ENCODE peak calls at places on chromosome 6, in five cellular contexts. One of them, this sample, is unnamed.

GRCh38 chr6:83862776-83863471 is 3.4 kb downstream of the CYB5R4 start:
- DNase-seq in dorsolateral prefrontal cortex: no peak
- DNase-seq in heart left ventricle: no peak
- DNase-seq in IMR-90: peak; percentile 69
- DNase-seq in uterus: no peak
- DNase-seq in this sample: no peak

GRCh38 chr6:22361576-22361975 is 64.7 kb upstream of the PRL start:
- DNase-seq in dorsolateral prefrontal cortex: no peak
- DNase-seq in heart left ventricle: no peak
- DNase-seq in IMR-90: no peak
- DNase-seq in uterus: no peak
- DNase-seq in this sample: no peak

GRCh38 chr6:105569706-105570105 is 166.8 kb upstream of the PREP start:
- DNase-seq in dorsolateral prefrontal cortex: no peak
- DNase-seq in heart left ventricle: no peak
- DNase-seq in IMR-90: no peak
- DNase-seq in uterus: no peak
- DNase-seq in this sample: no peak

GRCh38 chr6:15575357-15576037 is 87.3 kb downstream of the DTNBP1 start:
- DNase-seq in dorsolateral prefrontal cortex: no peak
- DNase-seq in heart left ventricle: no peak
- DNase-seq in IMR-90: no peak
- DNase-seq in uterus: no peak
- DNase-seq in this sample: no peak

GRCh38 chr6:150878347-150879213 is 13.1 kb downstream of the MTHFD1L start:
- DNase-seq in dorsolateral prefrontal cortex: no peak
- DNase-seq in heart left ventricle: no peak
- DNase-seq in IMR-90: no peak
- DNase-seq in uterus: no peak
- DNase-seq in this sample: no peak

GRCh38 chr6:39791850-39792500 is at the start of gene DAAM2:
- DNase-seq in dorsolateral prefrontal cortex: no peak
- DNase-seq in heart left ventricle: peak; percentile 71
- DNase-seq in IMR-90: peak; percentile 41
- DNase-seq in uterus: peak; percentile 68
- DNase-seq in this sample: no peak

GRCh38 chr6:149888659-149889058 is 9.3 kb downstream of the RAET1E start:
- DNase-seq in dorsolateral prefrontal cortex: no peak
- DNase-seq in heart left ventricle: no peak
- DNase-seq in IMR-90: peak; percentile 54
- DNase-seq in uterus: no peak
- DNase-seq in this sample: no peak

GRCh38 chr6:145546265-145546664 is 189.1 kb downstream of the EPM2A start:
- DNase-seq in dorsolateral prefrontal cortex: no peak
- DNase-seq in heart left ventricle: no peak
- DNase-seq in IMR-90: no peak
- DNase-seq in uterus: no peak
- DNase-seq in this sample: no peak

GRCh38 chr6:108711831-108712230 is 136.4 kb upstream of the ARMC2 start:
- DNase-seq in dorsolateral prefrontal cortex: no peak
- DNase-seq in heart left ventricle: no peak
- DNase-seq in IMR-90: no peak
- DNase-seq in uterus: no peak
- DNase-seq in this sample: no peak

DNA sequence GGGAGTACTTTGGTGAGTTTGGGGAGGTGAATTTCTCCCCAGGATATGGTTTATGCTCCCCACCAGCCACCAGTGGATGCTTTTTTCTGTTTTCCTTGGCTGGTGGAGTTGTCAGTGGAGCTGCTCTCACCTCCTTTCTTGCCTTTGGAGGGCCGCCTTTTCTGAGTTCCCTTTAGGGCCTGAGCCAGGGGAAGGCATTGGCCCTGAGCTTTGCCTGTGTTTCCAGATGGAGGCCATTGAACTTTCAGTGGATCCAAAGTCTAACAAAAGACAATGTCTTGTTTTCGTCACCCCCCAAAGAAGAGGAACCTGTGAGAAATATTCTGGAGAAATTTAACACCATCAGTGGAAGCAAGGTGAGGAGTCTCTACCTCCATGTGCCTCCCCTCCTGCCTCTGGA is 4.4 kb upstream of the TMEM14A start:
- DNase-seq in dorsolateral prefrontal cortex: no peak
- DNase-seq in heart left ventricle: no peak
- DNase-seq in IMR-90: no peak
- DNase-seq in uterus: no peak
- DNase-seq in this sample: no peak
- H3K4me3 ChIP-seq in dorsolateral prefrontal cortex: no peak overlapping the region
- H3K4me3 ChIP-seq in heart left ventricle: no peak overlapping the region
- H3K4me3 ChIP-seq in IMR-90: no peak overlapping the region
- H3K4me3 ChIP-seq in uterus: no peak overlapping the region
- H3K4me3 ChIP-seq in this sample: no peak overlapping the region

GRCh38 chr6:63245908-63246307 is 34.6 kb downstream of the FKBP1C start:
- DNase-seq in dorsolateral prefrontal cortex: no peak
- DNase-seq in heart left ventricle: no peak
- DNase-seq in IMR-90: no peak
- DNase-seq in uterus: no peak
- DNase-seq in this sample: no peak
- TF ChIP-seq CTCF in dorsolateral prefrontal cortex: no peak
- TF ChIP-seq CTCF in heart left ventricle: no peak
- TF ChIP-seq CTCF in IMR-90: no peak
- TF ChIP-seq CTCF in uterus: no peak
- TF ChIP-seq CTCF in this sample: no peak

DNA sequence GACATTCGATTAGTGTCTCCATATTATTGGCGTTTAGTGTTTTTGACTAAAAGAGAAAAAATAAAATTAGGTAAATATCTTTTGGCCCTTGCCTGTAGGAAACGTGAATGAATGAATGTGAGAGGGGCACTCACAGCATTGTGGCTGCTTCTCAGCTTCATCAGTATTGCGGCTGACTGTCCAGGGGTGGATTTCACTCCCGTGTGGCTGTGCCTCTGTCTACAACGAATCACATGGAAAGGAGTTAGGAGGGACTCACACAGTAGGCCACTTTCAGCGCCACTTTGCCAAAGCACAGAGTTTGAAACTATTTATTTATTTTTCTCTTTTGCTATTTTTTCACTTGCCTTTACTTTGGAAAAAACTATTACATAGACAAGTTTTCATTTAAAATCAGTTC is 805 bp downstream of the TAGAP start:
- DNase-seq in dorsolateral prefrontal cortex: no peak
- DNase-seq in heart left ventricle: no peak
- DNase-seq in IMR-90: no peak
- DNase-seq in uterus: no peak
- DNase-seq in this sample: no peak
- H3K27me3 ChIP-seq in dorsolateral prefrontal cortex: no peaks in the 10 kb centered on the region
- H3K27me3 ChIP-seq in heart left ventricle: no peaks in the 10 kb centered on the region
- H3K27me3 ChIP-seq in IMR-90: peaks cover 50% of the 10 kb centered on the region
- H3K27me3 ChIP-seq in uterus: no peaks in the 10 kb centered on the region
- H3K27me3 ChIP-seq in this sample: peaks cover 6% of the 10 kb centered on the region

GRCh38 chr6:157510329-157511188 is 129.6 kb downstream of the ZDHHC14 start:
- DNase-seq in dorsolateral prefrontal cortex: no peak
- DNase-seq in heart left ventricle: no peak
- DNase-seq in IMR-90: no peak
- DNase-seq in uterus: no peak
- DNase-seq in this sample: no peak
- H3K4me3 ChIP-seq in dorsolateral prefrontal cortex: no peak overlapping the region
- H3K4me3 ChIP-seq in heart left ventricle: no peak overlapping the region
- H3K4me3 ChIP-seq in IMR-90: no peak overlapping the region
- H3K4me3 ChIP-seq in uterus: no peak overlapping the region
- H3K4me3 ChIP-seq in this sample: no peak overlapping the region

GRCh38 chr6:46219661-46220060 is 48.9 kb upstream of the ENPP5 start:
- DNase-seq in dorsolateral prefrontal cortex: no peak
- DNase-seq in heart left ventricle: no peak
- DNase-seq in IMR-90: no peak
- DNase-seq in uterus: no peak
- DNase-seq in this sample: no peak

GRCh38 chr6:46222286-46222685 is 51.5 kb upstream of the ENPP5 start:
- DNase-seq in dorsolateral prefrontal cortex: no peak
- DNase-seq in heart left ventricle: no peak
- DNase-seq in IMR-90: no peak
- DNase-seq in uterus: no peak
- DNase-seq in this sample: no peak

GRCh38 chr6:46220351-46221220 is 49.8 kb upstream of the ENPP5 start:
- DNase-seq in dorsolateral prefrontal cortex: no peak
- DNase-seq in heart left ventricle: no peak
- DNase-seq in IMR-90: no peak
- DNase-seq in uterus: no peak
- DNase-seq in this sample: no peak

GRCh38 chr6:46218457-46218856 is 47.7 kb upstream of the ENPP5 start:
- DNase-seq in dorsolateral prefrontal cortex: no peak
- DNase-seq in heart left ventricle: no peak
- DNase-seq in IMR-90: no peak
- DNase-seq in uterus: no peak
- DNase-seq in this sample: no peak

DNA sequence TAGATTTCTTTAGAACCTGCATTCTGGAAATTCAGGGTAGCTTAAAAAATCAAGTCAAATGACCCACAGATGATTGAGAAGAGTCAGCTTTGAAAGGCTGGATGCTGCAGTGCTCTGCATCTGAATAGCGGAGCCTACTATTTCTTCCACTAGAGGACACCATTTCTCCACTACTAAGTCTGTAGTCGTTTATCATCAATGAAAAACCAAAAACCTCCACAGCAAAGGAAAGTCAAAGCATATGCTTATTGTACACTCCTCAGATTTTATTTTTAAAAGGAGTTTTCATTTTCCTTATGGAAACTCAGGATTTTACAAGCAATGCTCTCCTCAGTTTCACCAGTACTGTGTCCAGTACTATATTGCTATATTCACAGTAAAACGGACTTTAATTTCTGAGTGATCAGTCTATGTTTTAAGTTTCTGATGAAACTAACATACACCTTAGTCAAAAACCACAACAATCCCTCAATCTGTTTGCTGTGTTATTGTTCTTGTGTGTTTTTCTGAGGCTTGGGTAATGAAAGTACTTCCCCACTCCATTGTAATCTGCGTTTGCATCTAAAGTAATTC is 50.5 kb upstream of the ENPP5 start:
- DNase-seq in dorsolateral prefrontal cortex: no peak
- DNase-seq in heart left ventricle: no peak
- DNase-seq in IMR-90: peak; percentile 16
- DNase-seq in uterus: no peak
- DNase-seq in this sample: no peak
- TF ChIP-seq CTCF in dorsolateral prefrontal cortex: peak; percentile 98
- TF ChIP-seq CTCF in heart left ventricle: peak; percentile 87
- TF ChIP-seq CTCF in IMR-90: peak; percentile 57
- TF ChIP-seq CTCF in uterus: peak; percentile 51
- TF ChIP-seq CTCF in this sample: peak; percentile 85

GRCh38 chr6:49321673-49322072 is 141.4 kb downstream of the MMUT start:
- DNase-seq in dorsolateral prefrontal cortex: no peak
- DNase-seq in heart left ventricle: no peak
- DNase-seq in IMR-90: no peak
- DNase-seq in uterus: no peak
- DNase-seq in this sample: no peak
- H3K27me3 ChIP-seq in dorsolateral prefrontal cortex: no peaks in the 10 kb centered on the region
- H3K27me3 ChIP-seq in heart left ventricle: no peaks in the 10 kb centered on the region
- H3K27me3 ChIP-seq in IMR-90: no peaks in the 10 kb centered on the region
- H3K27me3 ChIP-seq in uterus: no peaks in the 10 kb centered on the region
- H3K27me3 ChIP-seq in this sample: no peaks in the 10 kb centered on the region

GRCh38 chr6:144090384-144090783 is 5.0 kb downstream of the SF3B5 start:
- DNase-seq in dorsolateral prefrontal cortex: no peak
- DNase-seq in heart left ventricle: no peak
- DNase-seq in IMR-90: no peak
- DNase-seq in uterus: no peak
- DNase-seq in this sample: no peak

GRCh38 chr6:144095134-144096002 is at the start of gene SF3B5:
- DNase-seq in dorsolateral prefrontal cortex: peak; percentile 99
- DNase-seq in heart left ventricle: peak; percentile 99
- DNase-seq in IMR-90: peak; percentile 100
- DNase-seq in uterus: peak; percentile 99
- DNase-seq in this sample: peak; percentile 99

GRCh38 chr6:144094731-144095133 is 641 bp downstream of the SF3B5 start:
- DNase-seq in dorsolateral prefrontal cortex: no peak
- DNase-seq in heart left ventricle: no peak
- DNase-seq in IMR-90: no peak
- DNase-seq in uterus: no peak
- DNase-seq in this sample: no peak

GRCh38 chr6:144093658-144094057 is 1.7 kb downstream of the SF3B5 start:
- DNase-seq in dorsolateral prefrontal cortex: no peak
- DNase-seq in heart left ventricle: no peak
- DNase-seq in IMR-90: no peak
- DNase-seq in uterus: no peak
- DNase-seq in this sample: no peak

GRCh38 chr6:144093236-144093635 is 2.1 kb downstream of the SF3B5 start:
- DNase-seq in dorsolateral prefrontal cortex: no peak
- DNase-seq in heart left ventricle: no peak
- DNase-seq in IMR-90: no peak
- DNase-seq in uterus: no peak
- DNase-seq in this sample: no peak
- H3K4me3 ChIP-seq in dorsolateral prefrontal cortex: no peak overlapping the region
- H3K4me3 ChIP-seq in heart left ventricle: no peak overlapping the region
- H3K4me3 ChIP-seq in IMR-90: no peak overlapping the region
- H3K4me3 ChIP-seq in uterus: no peak overlapping the region
- H3K4me3 ChIP-seq in this sample: no peak overlapping the region

GRCh38 chr6:71383476-71383875 is 94.9 kb downstream of the OGFRL1 start:
- DNase-seq in dorsolateral prefrontal cortex: no peak
- DNase-seq in heart left ventricle: no peak
- DNase-seq in IMR-90: no peak
- DNase-seq in uterus: no peak
- DNase-seq in this sample: no peak
- TF ChIP-seq CTCF in dorsolateral prefrontal cortex: no peak
- TF ChIP-seq CTCF in heart left ventricle: no peak
- TF ChIP-seq CTCF in IMR-90: no peak
- TF ChIP-seq CTCF in uterus: no peak
- TF ChIP-seq CTCF in this sample: no peak

This sample was measured in BJ.